ENCODE peak calls at places on chromosomes 2 and 18, in four cellular contexts. L is lower lobe of right lung, C is HL-60, X is AG10803. Y is an unnamed sample.

GRCh38 chr18:3251963-3252277 is 4.3 kb downstream of the MYL12A start:
- DNase-seq in X (peak; percentile 89), C (no peak), L (no peak), Y (no peak)

GRCh38 chr2:197813093-197813787 is 8.8 kb downstream of the PLCL1 start:
- DNase-seq in C (peak; percentile 22), X (peak; percentile 45), L (no peak), Y (no peak)

GRCh38 chr2:178473931-178474330 is 4.5 kb downstream of the FKBP7 start:
- DNase-seq in X (peak; percentile 31), L (no peak), C (no peak), Y (no peak)

GRCh38 chr2:229780856-229781773 is 66.8 kb upstream of the DNER start:
- DNase-seq in C (peak; percentile 14), L (no peak), X (peak; percentile 46), Y (no peak)

GRCh38 chr2:231385429-231385828 is 10.1 kb upstream of the B3GNT7 start:
- DNase-seq in X (no peak), C (no peak), L (no peak), Y (no peak)

GRCh38 chr18:43303376-43303775 is 26.1 kb upstream of the SYT4 start:
- DNase-seq in C (no peak), L (no peak), X (no peak), Y (no peak)

GRCh38 chr2:164975885-164976284 is 20.6 kb upstream of the SLC38A11 start:
- DNase-seq in L (no peak), C (no peak), X (no peak), Y (no peak)

GRCh38 chr18:34153711-34154110 is 71.0 kb downstream of the NOL4 start:
- DNase-seq in C (peak; percentile 5), X (peak; percentile 26), L (no peak), Y (no peak)

GRCh38 chr2:151518802-151519201 is 109.1 kb downstream of the RIF1 start:
- DNase-seq in C (no peak), L (no peak), X (no peak), Y (no peak)

GRCh38 chr18:3713166-3713565 is 263.2 kb downstream of the TGIF1 start:
- DNase-seq in X (no peak), C (no peak), L (no peak), Y (no peak)

GRCh38 chr2:236870401-236870800 is 215.3 kb upstream of the COPS8 start:
- DNase-seq in C (no peak), L (no peak), X (no peak), Y (no peak)

GRCh38 chr18:6917082-6917481 is 187.6 kb downstream of the ARHGAP28 start:
- DNase-seq in L (no peak), C (no peak), X (no peak), Y (no peak)

GRCh38 chr2:124804014-124804940 is 779.2 kb downstream of the CNTNAP5 start:
- DNase-seq in X (peak; percentile 0), L (no peak), C (no peak), Y (no peak)

GRCh38 chr2:26735096-26735495 is 29.0 kb upstream of the SLC35F6 start:
- DNase-seq in L (no peak), X (peak; percentile 85), C (no peak), Y (no peak)

GRCh38 chr2:187994464-187995331 is 297.0 kb upstream of the GULP1 start:
- DNase-seq in X (peak; percentile 19), L (no peak), C (no peak), Y (no peak)

GRCh38 chr2:232484628-232485332 is 2.9 kb downstream of the ECEL1 start:
- DNase-seq in C (no peak), X (no peak), L (peak; percentile 20), Y (no peak)

GRCh38 chr2:221997100-221997499 is 301.7 kb downstream of the PAX3 start:
- DNase-seq in C (no peak), L (no peak), X (peak; percentile 68), Y (no peak)

GRCh38 chr2:60212174-60212945 is 341.1 kb downstream of the BCL11A start:
- DNase-seq in X (no peak), C (no peak), L (no peak), Y (no peak)

GRCh38 chr2:6372317-6372903 is 493.3 kb downstream of the CMPK2 start:
- DNase-seq in X (peak; percentile 87), L (no peak), C (no peak), Y (no peak)

GRCh38 chr2:9250091-9250490 is 43.5 kb downstream of the ASAP2 start:
- DNase-seq in X (peak; percentile 80), C (no peak), L (no peak), Y (no peak)

GRCh38 chr2:98378901-98379300 is 32.6 kb downstream of the CNGA3 start:
- DNase-seq in X (peak; percentile 65), L (peak; percentile 62), C (no peak), Y (no peak)

GRCh38 chr2:197915548-197916265 is 111.3 kb downstream of the PLCL1 start:
- DNase-seq in X (peak; percentile 93), C (peak; percentile 66), L (no peak), Y (no peak)

GRCh38 chr2:128172191-128172590 is 81.2 kb downstream of the UGGT1 start:
- DNase-seq in X (peak; percentile 12), L (no peak), C (no peak), Y (no peak)

GRCh38 chr2:103401621-103402020 is 639.8 kb downstream of the TMEM182 start:
- DNase-seq in X (no peak), C (no peak), L (no peak), Y (no peak)

GRCh38 chr2:233000886-233001750 is 11.9 kb downstream of the NGEF start:
- DNase-seq in L (no peak), X (no peak), C (no peak), Y (no peak)

GRCh38 chr2:217935245-217935879 is 67.4 kb downstream of the TNS1 start:
- DNase-seq in L (peak; percentile 51), C (no peak), X (peak; percentile 84), Y (no peak)

GRCh38 chr2:15031745-15032240 is 399.3 kb downstream of the LRATD1 start:
- DNase-seq in X (no peak), L (no peak), C (no peak), Y (no peak)

GRCh38 chr18:22471546-22472131 is 53.9 kb upstream of the CTAGE1 start:
- DNase-seq in C (no peak), L (no peak), X (peak; percentile 88), Y (no peak)

GRCh38 chr2:128177315-128177714 is 86.3 kb downstream of the UGGT1 start:
- DNase-seq in C (no peak), X (no peak), L (no peak), Y (no peak)

GRCh38 chr18:9562584-9562983 is 51.8 kb downstream of the PPP4R1 start:
- DNase-seq in X (no peak), L (no peak), C (no peak), Y (no peak)

GRCh38 chr2:234496835-234497591 is at the start of gene ARL4C:
- DNase-seq in L (peak; percentile 66), X (peak; percentile 75), C (no peak), Y (peak; percentile 58)

GRCh38 chr2:166665991-166666940 is 172.2 kb upstream of the SCN7A start:
- DNase-seq in C (no peak), L (no peak), X (no peak), Y (no peak)

GRCh38 chr2:137771064-137771463 is 193.2 kb upstream of the HNMT start:
- DNase-seq in X (no peak), C (no peak), L (no peak), Y (no peak)

GRCh38 chr2:46780801-46781445 is 134.7 kb downstream of the MCFD2 start:
- DNase-seq in X (peak; percentile 89), L (no peak), C (no peak), Y (no peak)
- TF ChIP-seq CTCF in X (peak; percentile 29), L (no peak), C (no peak), Y (peak; percentile 13)

DNA sequence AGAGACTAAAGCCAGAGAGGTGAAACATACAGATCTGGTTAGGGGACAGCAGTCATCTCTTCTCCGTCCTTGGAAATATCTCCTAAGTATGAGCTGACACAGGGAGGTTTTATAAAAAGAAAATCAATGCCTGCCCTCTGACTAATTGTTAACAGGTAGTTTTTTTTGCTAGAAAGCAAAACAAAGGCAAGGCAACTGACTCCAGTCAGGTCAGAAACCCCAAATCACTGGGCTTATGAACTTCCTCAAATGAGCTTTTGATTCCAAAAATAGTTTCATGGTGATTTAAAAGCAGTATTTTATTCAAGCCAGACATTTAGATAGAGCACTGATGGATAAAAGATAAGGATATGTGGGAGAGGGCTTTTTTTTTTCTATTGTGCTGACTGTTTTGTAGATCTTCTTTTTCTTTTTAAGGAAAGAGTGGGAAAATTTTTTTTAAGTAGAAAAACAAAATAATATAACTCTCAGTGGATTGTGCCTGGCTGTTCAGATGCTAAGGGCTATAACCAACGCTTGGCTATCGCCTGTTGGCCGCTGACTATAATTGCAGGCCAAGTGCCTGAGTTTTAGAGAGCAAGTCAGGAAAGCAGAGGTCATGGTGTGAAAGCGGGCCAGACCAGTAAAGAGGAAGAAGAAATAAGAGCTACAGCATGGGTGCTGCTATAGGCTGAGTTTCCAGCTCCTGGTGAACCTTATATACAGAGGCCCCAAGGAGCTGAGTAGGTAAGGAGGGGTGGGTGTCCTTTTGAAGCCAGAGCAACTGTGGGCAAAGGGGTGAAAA is 44.9 kb downstream of the MRPL35 start:
- DNase-seq in C (no peak), L (no peak), X (no peak), Y (no peak)
- H3K4me3 ChIP-seq in C (no peak overlapping the region), L (no peak overlapping the region), X (no peak overlapping the region), Y (no peak overlapping the region)

GRCh38 chr2:12173271-12173942 is 427.0 kb downstream of the LPIN1 start:
- DNase-seq in L (no peak), C (no peak), X (peak; percentile 11), Y (no peak)
- TF ChIP-seq CTCF in L (no peak), C (no peak), X (peak; percentile 55), Y (no peak)

DNA sequence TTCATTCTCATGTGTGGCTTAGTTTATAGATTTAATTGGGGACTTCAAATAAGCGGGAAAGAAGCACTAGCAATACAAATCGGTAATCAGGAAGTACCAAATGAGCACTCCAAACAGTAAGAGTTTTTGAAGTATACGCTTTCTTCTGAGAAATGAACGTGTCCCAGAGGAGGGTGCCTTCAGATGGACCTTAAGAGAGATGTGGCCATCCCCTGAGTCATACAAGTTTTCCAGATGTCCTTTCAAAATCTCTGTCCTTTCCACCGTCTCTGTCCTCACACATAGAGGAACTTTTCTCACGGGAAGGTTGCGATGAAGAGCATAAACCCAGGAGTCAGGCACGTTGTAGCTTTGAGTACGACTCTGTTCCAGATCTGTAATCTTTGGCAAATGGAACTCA is 1.7 kb upstream of the SMAD2 start:
- DNase-seq in X (no peak), L (no peak), C (no peak), Y (no peak)
- H3K4me3 ChIP-seq in X (no peak overlapping the region), L (peak overlapping the region; percentile 84), C (peak overlapping the region; percentile 94), Y (peak overlapping the region; percentile 84)

GRCh38 chr2:677056-677949 is at the start of gene TMEM18:
- DNase-seq in L (peak; percentile 89), C (peak; percentile 96), X (peak; percentile 99), Y (peak; percentile 93)

GRCh38 chr2:676647-677055 is 555 bp downstream of the TMEM18 start:
- DNase-seq in X (peak; percentile 98), L (peak; percentile 100), C (peak; percentile 97), Y (peak; percentile 99)

GRCh38 chr2:675460-675859 is 1.7 kb downstream of the TMEM18 start:
- DNase-seq in C (no peak), X (peak; percentile 27), L (no peak), Y (peak; percentile 39)

GRCh38 chr2:675051-675450 is 2.2 kb downstream of the TMEM18 start:
- DNase-seq in X (no peak), L (no peak), C (no peak), Y (no peak)

GRCh38 chr2:675982-676646 is 1.1 kb downstream of the TMEM18 start:
- DNase-seq in C (peak; percentile 18), L (no peak), X (peak; percentile 93), Y (peak; percentile 56)
- TF ChIP-seq CTCF in C (no peak), L (no peak), X (peak; percentile 59), Y (no peak)

GRCh38 chr2:44086639-44087036 is 82.0 kb upstream of the PPM1B start:
- DNase-seq in X (no peak), L (no peak), C (no peak), Y (no peak)
- H3K4me3 ChIP-seq in X (peak overlapping the region; percentile 58), L (peak overlapping the region; percentile 43), C (no peak overlapping the region), Y (peak overlapping the region; percentile 47)

Y was measured in dorsolateral prefrontal cortex.